ENCODE peak calls at places on chromosomes 2 and 18, in four cellular contexts. I, K, Y and P are unnamed samples.

GRCh38 chr2:235958221-235958620 is 210.0 kb downstream of the GBX2 start:
- DNase-seq in I (no peak), K (no peak), Y (no peak), P (no peak)

GRCh38 chr2:648476-649424 is 28.5 kb downstream of the TMEM18 start:
- DNase-seq in I (no peak), K (no peak), Y (no peak), P (no peak)

GRCh38 chr18:26922313-26922712 is 56.8 kb upstream of the AQP4 start:
- DNase-seq in I (no peak), K (no peak), Y (no peak), P (no peak)

GRCh38 chr2:162063899-162064298 is 10.1 kb downstream of the DPP4 start:
- DNase-seq in I (no peak), K (no peak), Y (peak), P (no peak)

GRCh38 chr18:23995180-23995579 is 19.4 kb upstream of the TTC39C start:
- DNase-seq in I (no peak), K (no peak), Y (no peak), P (peak)

GRCh38 chr18:35231052-35231451 is 9.8 kb upstream of the ZNF397 start:
- DNase-seq in I (peak), K (peak), Y (peak), P (peak)

GRCh38 chr2:224031358-224031970 is 7.6 kb downstream of the SERPINE2 start:
- DNase-seq in I (no peak), K (peak), Y (no peak), P (no peak)

GRCh38 chr2:85851253-85851955 is 37.4 kb downstream of the ST3GAL5 start:
- DNase-seq in I (no peak), K (peak), Y (peak), P (peak)

GRCh38 chr2:180905002-180905401 is 75.4 kb upstream of the UBE2E3 start:
- DNase-seq in I (no peak), K (no peak), Y (no peak), P (no peak)

GRCh38 chr2:72965016-72965415 is 47.7 kb downstream of the EMX1 start:
- DNase-seq in I (no peak), K (no peak), Y (no peak), P (no peak)

GRCh38 chr2:8552264-8552913 is 129.5 kb upstream of the ID2 start:
- DNase-seq in I (no peak), K (no peak), Y (no peak), P (no peak)

GRCh38 chr2:132651115-132652099 is 18.6 kb downstream of the LYPD1 start:
- DNase-seq in I (no peak), K (peak), Y (no peak), P (no peak)

GRCh38 chr2:109230980-109231420 is 102.0 kb downstream of the SH3RF3 start:
- DNase-seq in I (no peak), K (peak), Y (no peak), P (no peak)

GRCh38 chr2:111005307-111005706 is 115.4 kb upstream of the BCL2L11 start:
- DNase-seq in I (no peak), K (no peak), Y (no peak), P (no peak)

GRCh38 chr18:12038661-12039417 is 54.8 kb upstream of the ANKRD62 start:
- DNase-seq in I (no peak), K (peak), Y (peak), P (peak)

GRCh38 chr18:79819951-79820351 is 22.2 kb downstream of the KCNG2 start:
- DNase-seq in I (no peak), K (no peak), Y (no peak), P (peak)

GRCh38 chr18:55317832-55318231 is 270.2 kb downstream of the TCF4 start:
- DNase-seq in I (no peak), K (peak), Y (no peak), P (no peak)
- H3K4me3 ChIP-seq in I (peak), K (peak), Y (no peak), P (peak)

DNA sequence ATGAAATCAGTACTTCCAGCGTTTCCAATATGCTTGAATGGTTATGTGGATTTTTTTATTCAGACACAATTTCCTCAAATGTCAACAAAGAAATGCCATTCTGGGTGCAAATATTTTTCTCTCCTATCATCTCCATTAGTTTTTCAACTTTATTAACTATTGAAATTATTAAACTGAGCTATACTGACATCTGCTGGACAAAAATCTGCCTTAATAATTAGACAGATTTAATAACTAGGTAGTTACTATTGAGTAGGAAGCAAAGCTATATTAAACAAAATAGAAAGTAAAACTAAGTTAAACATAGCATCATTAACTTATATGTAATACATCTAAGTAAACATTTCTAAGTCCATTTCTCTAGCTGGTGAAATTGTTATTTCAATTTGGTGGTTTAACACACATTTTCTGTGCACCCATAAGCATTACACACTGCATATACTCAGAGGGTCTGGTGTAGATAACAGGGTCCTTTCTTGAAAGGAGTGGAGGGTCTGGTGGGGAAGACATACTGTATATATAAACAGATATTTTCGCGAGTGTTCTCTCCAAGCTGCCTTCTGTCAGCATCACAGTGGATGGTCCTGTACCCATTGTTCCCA is 77.0 kb downstream of the LANCL1 start:
- DNase-seq in I (no peak), K (peak), Y (no peak), P (no peak)
- H3K4me3 ChIP-seq in I (no peak), K (no peak), Y (no peak), P (no peak)

GRCh38 chr2:217901400-217901799 is 101.4 kb downstream of the TNS1 start:
- DNase-seq in I (no peak), K (no peak), Y (no peak), P (no peak)
- H3K4me3 ChIP-seq in I (no peak), K (no peak), Y (no peak), P (no peak)

DNA sequence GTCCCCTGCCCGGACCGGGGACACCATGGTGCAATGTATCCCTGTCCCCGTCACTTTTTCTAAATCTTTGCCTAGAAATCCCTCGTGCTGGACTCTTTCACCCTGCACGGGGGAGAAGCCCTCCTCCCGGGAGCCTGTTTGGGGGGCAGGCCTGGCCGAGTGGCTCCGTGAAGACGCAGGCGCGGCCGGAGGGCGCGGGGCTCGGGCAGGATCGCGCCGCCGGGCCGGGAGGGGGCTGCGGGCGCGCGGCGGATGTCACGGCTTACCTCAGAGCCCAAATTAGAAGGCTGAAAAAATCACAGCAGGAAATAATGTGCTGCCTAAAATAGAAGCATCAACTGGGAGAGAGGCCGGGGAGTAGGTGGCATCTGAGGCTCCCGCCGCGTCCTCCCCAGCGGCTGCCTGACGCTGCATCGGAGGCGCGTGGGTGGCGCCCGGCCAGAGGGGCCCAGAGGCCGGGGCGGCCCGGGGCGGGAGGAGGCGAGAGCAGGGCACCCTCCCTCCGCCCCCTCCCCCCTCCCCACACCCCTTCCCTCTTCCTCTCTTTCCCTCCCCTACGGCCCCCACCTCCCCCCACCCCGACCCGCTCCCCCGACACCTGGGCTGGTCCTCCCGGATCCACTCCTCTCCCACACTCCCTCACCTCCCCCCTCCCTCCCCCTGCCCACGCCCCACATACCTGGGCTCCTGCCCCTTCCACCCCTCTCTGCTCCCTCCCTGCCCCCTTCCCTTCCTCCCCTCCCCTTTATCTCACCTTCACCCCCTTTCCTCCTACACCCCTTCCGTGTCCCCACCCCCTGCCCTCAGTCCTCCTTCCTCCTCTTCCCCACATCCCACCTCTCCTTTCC is 51.9 kb downstream of the SLC4A1AP start:
- DNase-seq in I (peak), K (peak), Y (peak), P (peak)
- H3K4me3 ChIP-seq in I (peak), K (peak), Y (peak), P (peak)

GRCh38 chr2:204110250-204111183 is 174.0 kb downstream of the ICOS start:
- DNase-seq in I (no peak), K (peak), Y (peak), P (peak)
- H3K4me3 ChIP-seq in I (no peak), K (no peak), Y (peak), P (no peak)

DNA sequence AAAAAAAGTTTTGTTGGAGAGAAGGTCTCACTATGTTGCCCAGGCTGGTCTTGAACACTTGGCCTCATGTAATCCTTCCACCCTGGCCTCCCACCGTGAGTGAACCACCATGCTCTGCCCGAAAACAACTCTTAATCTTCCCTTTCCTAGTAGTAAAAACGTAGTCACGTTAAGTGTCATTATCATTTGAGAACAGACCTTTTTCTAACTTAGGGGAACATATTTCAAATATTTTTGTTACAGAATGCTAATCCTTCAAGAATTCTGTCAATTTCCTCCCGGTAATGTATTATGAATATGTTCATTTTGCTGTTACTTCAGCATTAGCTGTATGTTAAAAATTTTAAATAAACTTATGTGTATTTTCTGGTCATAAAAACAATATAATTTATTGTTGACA is 49.7 kb downstream of the MTA3 start:
- DNase-seq in I (no peak), K (no peak), Y (no peak), P (no peak)
- H3K4me3 ChIP-seq in I (no peak), K (no peak), Y (no peak), P (no peak)